ENCODE peak calls at places on chromosomes 13 and 19, in six cellular contexts. F is H1; E is A549; L is sigmoid colon; W is mammary epithelial cell; J is CD4-positive, alpha-beta T cell. Z is an unnamed sample.
A peak's percentile ranks its signal among the peaks of the same experiment; 100 is the strongest.

GRCh38 chr13:113551081-113552000 is 33.2 kb upstream of the TFDP1 start:
- DNase-seq in J (no peak), L (no peak), E (no peak), W (no peak), F (peak; percentile 23), Z (no peak)

GRCh38 chr19:49893135-49893534 is 3.6 kb downstream of the IL4I1 start:
- DNase-seq in F (no peak), W (no peak), J (no peak), L (no peak), E (no peak), Z (no peak)

GRCh38 chr19:30878456-30878855 is 470.8 kb downstream of the TSHZ3 start:
- DNase-seq in W (no peak), F (no peak), J (no peak), E (no peak), L (no peak), Z (no peak)

GRCh38 chr19:46391296-46392251 is 21.8 kb downstream of the CCDC8 start:
- DNase-seq in W (no peak), F (no peak), E (no peak), J (no peak), L (peak; percentile 63), Z (no peak)

GRCh38 chr13:97423300-97424045 is 10.5 kb upstream of the RAP2A start:
- DNase-seq in W (no peak), L (no peak), E (no peak), J (no peak), F (no peak), Z (no peak)

GRCh38 chr19:17610384-17610783 is 54.9 kb downstream of the COLGALT1 start:
- DNase-seq in E (peak; percentile 69), F (no peak), W (peak; percentile 11), L (no peak), J (no peak), Z (peak; percentile 21)

GRCh38 chr13:109938255-109938936 is 152.0 kb upstream of the IRS2 start:
- DNase-seq in W (peak; percentile 75), L (no peak), E (no peak), J (no peak), F (no peak), Z (no peak)

GRCh38 chr19:55210120-55210493 is 806 bp upstream of the PTPRH start:
- DNase-seq in E (peak; percentile 91), L (no peak), J (no peak), F (no peak), W (peak; percentile 87), Z (no peak)

GRCh38 chr13:92355213-92355612 is 871.4 kb upstream of the GPC6 start:
- DNase-seq in L (no peak), W (no peak), F (no peak), J (no peak), E (no peak), Z (no peak)

GRCh38 chr19:32186542-32187330 is 158.7 kb upstream of the ZNF507 start:
- DNase-seq in W (no peak), F (no peak), E (no peak), L (no peak), J (no peak), Z (no peak)

GRCh38 chr13:42970824-42971669 is 21.0 kb downstream of the EPSTI1 start:
- DNase-seq in F (peak; percentile 58), W (peak; percentile 35), L (no peak), J (peak; percentile 19), E (peak; percentile 28), Z (peak; percentile 13)

GRCh38 chr19:45646345-45646698 is 7.1 kb upstream of the EML2 start:
- DNase-seq in J (no peak), F (no peak), W (no peak), L (no peak), E (no peak), Z (no peak)

GRCh38 chr19:36748431-36749275 is 24.0 kb downstream of the ZNF850 start:
- DNase-seq in J (no peak), W (no peak), E (no peak), F (no peak), L (no peak), Z (no peak)

GRCh38 chr13:49409008-49409407 is 34.9 kb downstream of the CAB39L start:
- DNase-seq in F (no peak), W (peak; percentile 8), J (no peak), L (no peak), E (no peak), Z (no peak)

GRCh38 chr13:45728759-45729158 is 26.6 kb downstream of the CBY2 start:
- DNase-seq in F (peak; percentile 56), L (no peak), E (peak; percentile 14), J (no peak), W (no peak), Z (peak; percentile 51)

GRCh38 chr13:77891486-77891885 is 27.1 kb downstream of the EDNRB start:
- DNase-seq in E (no peak), F (no peak), L (no peak), W (no peak), J (no peak), Z (no peak)

GRCh38 chr19:7833225-7834156 is 3.5 kb downstream of the EVI5L start:
- DNase-seq in W (peak; percentile 57), E (no peak), L (no peak), J (no peak), F (no peak), Z (no peak)

GRCh38 chr19:54896036-54896435 is 9.9 kb upstream of the NCR1 start:
- DNase-seq in J (no peak), W (no peak), F (no peak), L (no peak), E (no peak), Z (no peak)

GRCh38 chr19:16897572-16898056 is 8.8 kb downstream of the F2RL3 start:
- DNase-seq in J (no peak), W (no peak), E (no peak), L (no peak), F (no peak), Z (no peak)

GRCh38 chr13:73730014-73730413 is 404.2 kb downstream of the KLF12 start:
- DNase-seq in L (no peak), J (no peak), W (no peak), F (no peak), E (no peak), Z (no peak)

GRCh38 chr13:59745395-59745788 is 418.3 kb downstream of the DIAPH3 start:
- DNase-seq in F (no peak), W (peak; percentile 16), L (no peak), J (no peak), E (no peak), Z (no peak)

GRCh38 chr13:35764359-35765015 is 288.0 kb upstream of the MAB21L1 start:
- DNase-seq in J (no peak), F (no peak), L (no peak), W (peak; percentile 4), E (no peak), Z (no peak)

GRCh38 chr19:30744741-30745475 is 372.7 kb downstream of the ZNF536 start:
- DNase-seq in E (no peak), W (no peak), L (no peak), F (peak; percentile 20), J (no peak), Z (no peak)

DNA sequence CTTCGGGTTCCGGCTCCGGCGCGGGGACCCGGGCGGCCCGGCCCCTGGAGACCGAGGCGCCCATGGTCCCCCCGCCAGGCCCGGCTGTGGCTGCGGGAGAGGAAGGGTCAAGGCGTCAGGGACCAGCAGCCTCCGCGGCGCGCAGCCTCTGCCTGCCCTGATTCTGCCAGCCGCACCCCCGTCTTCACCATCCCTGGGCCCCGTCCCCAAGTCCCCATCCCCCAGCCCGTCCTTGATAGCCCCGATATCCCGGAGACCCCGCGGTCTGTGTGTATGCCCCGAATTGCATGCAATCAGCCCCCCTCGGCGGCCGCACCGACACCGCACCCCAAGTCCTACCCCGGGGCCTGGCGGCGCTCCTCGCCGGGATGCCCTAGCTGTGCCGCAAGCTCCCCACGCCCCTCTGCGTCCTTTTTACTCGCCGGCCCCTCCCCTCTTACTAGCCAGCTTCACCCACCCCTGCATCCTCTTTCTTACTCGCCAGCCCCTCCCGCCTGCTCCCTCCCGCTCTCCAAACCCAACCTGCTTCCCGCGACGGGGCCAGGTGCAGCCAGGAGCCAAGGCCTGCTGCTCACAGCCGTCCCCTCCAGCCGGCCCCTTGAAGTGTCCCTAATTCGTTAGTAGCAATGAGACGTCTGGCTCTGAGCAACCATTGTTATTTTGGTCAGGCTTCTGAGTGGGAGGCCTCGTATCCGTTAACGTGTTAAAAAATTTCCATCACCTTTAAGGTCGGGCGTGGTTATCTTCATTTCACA is at the start of gene FBXO27:
- DNase-seq in W (no peak), J (no peak), L (no peak), E (no peak), F (peak; percentile 86), Z (no peak)
- H3K27ac ChIP-seq in W (peak within 1 kb of the TSS; percentile 32), J (no peak within 1 kb of the TSS), L (peak within 1 kb of the TSS; percentile 50), E (peak within 1 kb of the TSS; percentile 83), F (no peak within 1 kb of the TSS), Z (no peak within 1 kb of the TSS)

DNA sequence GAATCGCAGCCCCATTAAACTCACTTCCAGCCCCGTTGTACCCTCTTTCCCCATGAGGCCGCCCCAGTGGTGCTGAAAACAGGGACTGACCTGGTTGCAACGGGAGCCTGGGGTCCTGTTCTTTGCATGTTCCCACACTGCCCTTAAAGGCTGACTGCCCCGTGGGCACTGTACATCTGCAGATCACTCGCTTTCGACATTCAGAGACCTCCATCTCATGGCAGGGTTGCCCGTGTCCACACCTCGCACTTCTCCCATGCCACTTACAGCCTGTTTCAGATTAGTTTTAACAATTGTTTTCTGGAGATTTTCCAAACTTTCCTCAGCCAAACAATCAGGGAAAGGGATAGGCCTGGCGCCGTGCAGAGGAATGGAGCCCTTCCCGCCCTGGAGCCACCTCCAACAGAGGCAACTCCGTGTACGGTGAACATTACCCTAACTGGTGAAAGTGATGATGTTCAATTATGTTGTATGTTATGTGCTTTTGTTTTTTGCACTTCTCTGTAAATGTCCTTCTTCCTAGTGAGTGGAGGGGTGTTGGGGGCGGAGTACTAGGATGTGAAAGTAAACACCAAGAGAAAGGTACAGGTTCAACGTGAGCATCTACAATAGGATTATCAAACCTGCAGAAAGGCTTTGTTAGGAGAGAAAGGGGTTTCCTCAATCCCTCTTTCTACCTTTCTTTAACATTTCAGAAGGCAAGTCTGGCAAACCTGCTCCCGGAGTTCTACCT is 262.8 kb downstream of the FOXO1 start:
- DNase-seq in L (no peak), J (no peak), W (no peak), F (no peak), E (no peak), Z (no peak)
- H3K27ac ChIP-seq in L (peak overlapping the region; percentile 80), J (no peak overlapping the region), W (no peak overlapping the region), F (no peak overlapping the region), E (peak overlapping the region; percentile 74), Z (no peak overlapping the region)

DNA sequence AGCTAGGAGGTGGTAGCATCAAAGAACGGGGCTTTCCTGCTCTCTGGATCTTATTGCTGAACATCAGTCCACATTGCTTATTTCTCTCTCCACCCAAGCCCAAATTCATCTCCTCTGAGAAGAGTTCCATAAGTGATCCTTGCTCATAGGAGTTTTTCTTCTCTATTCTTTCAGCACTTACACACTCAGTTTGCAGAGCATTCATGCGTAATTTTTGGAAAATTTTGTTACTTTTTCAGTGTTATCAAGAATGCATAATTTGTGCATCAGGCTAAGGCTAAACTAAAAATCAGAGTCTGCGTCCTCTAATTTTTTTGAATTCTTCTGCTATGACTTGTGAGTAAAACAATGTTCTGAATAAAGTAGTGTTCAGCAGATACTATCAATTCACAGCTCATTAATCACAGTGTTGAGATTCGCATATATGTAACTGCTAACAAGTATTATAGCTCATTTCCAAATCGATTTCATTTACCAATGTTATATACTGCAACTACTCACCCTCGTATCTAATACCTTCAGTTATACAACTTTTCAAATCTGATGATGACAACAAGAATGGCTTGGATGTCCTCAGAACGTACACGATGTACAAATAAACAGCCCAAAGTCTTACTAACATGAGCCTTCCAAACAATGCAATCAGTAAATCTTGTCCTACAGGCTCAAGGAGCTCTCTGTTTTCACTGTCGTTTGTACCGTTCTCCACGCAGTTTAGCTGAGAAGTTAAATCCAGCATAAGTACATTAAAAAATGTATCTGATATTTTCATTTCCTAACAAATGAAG is 36.3 kb upstream of the STARD13 start:
- DNase-seq in W (no peak), F (no peak), J (no peak), L (no peak), E (no peak), Z (no peak)
- H3K27ac ChIP-seq in W (no peak overlapping the region), F (no peak overlapping the region), J (no peak overlapping the region), L (peak overlapping the region; percentile 43), E (no peak overlapping the region), Z (no peak overlapping the region)

GRCh38 chr19:10104665-10105221 is 1.4 kb upstream of the PPAN start:
- DNase-seq in F (no peak), E (no peak), J (peak; percentile 69), W (no peak), L (no peak), Z (no peak)
- H3K27ac ChIP-seq in F (no peak overlapping the region), E (no peak overlapping the region), J (peak overlapping the region; percentile 94), W (no peak overlapping the region), L (no peak overlapping the region), Z (peak overlapping the region; percentile 95)